ENCODE peak calls at places on chromosomes 4 and X, in eight cellular contexts. One of them, this sample, is unnamed.

GRCh38 chrX:130079824-130080406 is 30.4 kb downstream of the ELF4 start:
- DNase-seq in endothelial cell of umbilical vein: peak; percentile 71
- DNase-seq in lung: peak; percentile 54
- DNase-seq in transverse colon: peak; percentile 67
- DNase-seq in heart right ventricle: peak; percentile 58
- DNase-seq in Peyer's patch: peak; percentile 60
- DNase-seq in SK-N-SH: peak; percentile 75
- DNase-seq in neural progenitor cell: peak; percentile 76
- DNase-seq in this sample: peak; percentile 84

GRCh38 chr4:8468746-8469535 is 28.4 kb downstream of the TRMT44 start:
- DNase-seq in endothelial cell of umbilical vein: peak; percentile 45
- DNase-seq in lung: peak; percentile 73
- DNase-seq in transverse colon: peak; percentile 55
- DNase-seq in heart right ventricle: peak; percentile 44
- DNase-seq in Peyer's patch: peak; percentile 29
- DNase-seq in SK-N-SH: peak; percentile 89
- DNase-seq in neural progenitor cell: peak; percentile 84
- DNase-seq in this sample: peak; percentile 73

GRCh38 chr4:2259541-2260267 is 2.2 kb downstream of the MXD4 start:
- DNase-seq in endothelial cell of umbilical vein: no peak
- DNase-seq in lung: no peak
- DNase-seq in transverse colon: peak; percentile 7
- DNase-seq in heart right ventricle: peak; percentile 4
- DNase-seq in Peyer's patch: no peak
- DNase-seq in SK-N-SH: no peak
- DNase-seq in neural progenitor cell: no peak
- DNase-seq in this sample: no peak

GRCh38 chr4:142961866-142962265 is 115.8 kb upstream of the INPP4B start:
- DNase-seq in endothelial cell of umbilical vein: no peak
- DNase-seq in lung: no peak
- DNase-seq in transverse colon: no peak
- DNase-seq in heart right ventricle: no peak
- DNase-seq in Peyer's patch: no peak
- DNase-seq in SK-N-SH: no peak
- DNase-seq in neural progenitor cell: no peak
- DNase-seq in this sample: peak; percentile 13

GRCh38 chr4:94341468-94341867 is 1.2 kb downstream of the HPGDS start:
- DNase-seq in endothelial cell of umbilical vein: no peak
- DNase-seq in lung: no peak
- DNase-seq in transverse colon: no peak
- DNase-seq in heart right ventricle: no peak
- DNase-seq in Peyer's patch: no peak
- DNase-seq in SK-N-SH: no peak
- DNase-seq in neural progenitor cell: no peak
- DNase-seq in this sample: no peak

GRCh38 chr4:126046081-126046614 is 731.4 kb downstream of the FAT4 start:
- DNase-seq in endothelial cell of umbilical vein: no peak
- DNase-seq in lung: no peak
- DNase-seq in transverse colon: no peak
- DNase-seq in heart right ventricle: no peak
- DNase-seq in Peyer's patch: no peak
- DNase-seq in SK-N-SH: no peak
- DNase-seq in neural progenitor cell: no peak
- DNase-seq in this sample: no peak

GRCh38 chr4:24768604-24769003 is 26.8 kb upstream of the SOD3 start:
- DNase-seq in endothelial cell of umbilical vein: no peak
- DNase-seq in lung: no peak
- DNase-seq in transverse colon: no peak
- DNase-seq in heart right ventricle: no peak
- DNase-seq in Peyer's patch: no peak
- DNase-seq in SK-N-SH: no peak
- DNase-seq in neural progenitor cell: no peak
- DNase-seq in this sample: no peak

GRCh38 chrX:109352121-109352556 is 129.7 kb downstream of the GUCY2F start:
- DNase-seq in endothelial cell of umbilical vein: no peak
- DNase-seq in lung: peak; percentile 31
- DNase-seq in transverse colon: no peak
- DNase-seq in heart right ventricle: peak; percentile 10
- DNase-seq in Peyer's patch: no peak
- DNase-seq in SK-N-SH: no peak
- DNase-seq in neural progenitor cell: no peak
- DNase-seq in this sample: no peak

GRCh38 chr4:1317177-1318045 is 27.7 kb downstream of the MAEA start:
- DNase-seq in endothelial cell of umbilical vein: no peak
- DNase-seq in lung: no peak
- DNase-seq in transverse colon: no peak
- DNase-seq in heart right ventricle: no peak
- DNase-seq in Peyer's patch: no peak
- DNase-seq in SK-N-SH: no peak
- DNase-seq in neural progenitor cell: no peak
- DNase-seq in this sample: no peak

GRCh38 chr4:78428996-78429395 is 122.6 kb upstream of the ANXA3 start:
- DNase-seq in endothelial cell of umbilical vein: no peak
- DNase-seq in lung: no peak
- DNase-seq in transverse colon: no peak
- DNase-seq in heart right ventricle: no peak
- DNase-seq in Peyer's patch: no peak
- DNase-seq in SK-N-SH: no peak
- DNase-seq in neural progenitor cell: no peak
- DNase-seq in this sample: no peak

GRCh38 chr4:25301471-25301870 is 11.1 kb upstream of the ZCCHC4 start:
- DNase-seq in endothelial cell of umbilical vein: no peak
- DNase-seq in lung: no peak
- DNase-seq in transverse colon: no peak
- DNase-seq in heart right ventricle: no peak
- DNase-seq in Peyer's patch: no peak
- DNase-seq in SK-N-SH: no peak
- DNase-seq in neural progenitor cell: no peak
- DNase-seq in this sample: no peak

GRCh38 chr4:153114771-153115321 is 89.4 kb upstream of the TRIM2 start:
- DNase-seq in endothelial cell of umbilical vein: no peak
- DNase-seq in lung: no peak
- DNase-seq in transverse colon: no peak
- DNase-seq in heart right ventricle: no peak
- DNase-seq in Peyer's patch: no peak
- DNase-seq in SK-N-SH: no peak
- DNase-seq in neural progenitor cell: no peak
- DNase-seq in this sample: no peak

GRCh38 chrX:153633048-153633447 is 14.0 kb upstream of the DUSP9 start:
- DNase-seq in endothelial cell of umbilical vein: no peak
- DNase-seq in lung: no peak
- DNase-seq in transverse colon: no peak
- DNase-seq in heart right ventricle: no peak
- DNase-seq in Peyer's patch: no peak
- DNase-seq in SK-N-SH: peak; percentile 15
- DNase-seq in neural progenitor cell: no peak
- DNase-seq in this sample: no peak

DNA sequence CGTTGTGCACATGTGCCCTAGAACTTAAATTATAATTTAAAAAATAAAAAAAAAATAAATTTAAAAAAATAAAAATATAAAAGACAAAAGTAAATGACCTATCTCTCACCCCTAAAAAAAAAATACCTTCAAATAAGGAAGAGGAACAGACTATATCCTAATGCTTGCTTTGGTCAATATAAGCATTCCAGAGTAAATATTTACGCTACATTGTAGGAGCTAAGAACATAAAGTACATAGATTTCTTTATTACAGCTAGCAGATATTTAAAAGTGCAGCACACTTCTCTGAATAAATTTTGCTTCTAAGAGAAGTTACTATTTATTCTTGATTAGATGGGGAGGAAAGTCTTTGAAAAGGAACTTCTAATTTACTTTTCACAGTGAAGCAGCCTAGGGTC is 24.5 kb upstream of the UGT2B11 start:
- DNase-seq in endothelial cell of umbilical vein: no peak
- DNase-seq in lung: no peak
- DNase-seq in transverse colon: no peak
- DNase-seq in heart right ventricle: no peak
- DNase-seq in Peyer's patch: no peak
- DNase-seq in SK-N-SH: no peak
- DNase-seq in neural progenitor cell: no peak
- DNase-seq in this sample: no peak
- H3K27ac ChIP-seq in endothelial cell of umbilical vein: no peak overlapping the region
- H3K27ac ChIP-seq in lung: no peak overlapping the region
- H3K27ac ChIP-seq in transverse colon: peak overlapping the region; percentile 64
- H3K27ac ChIP-seq in heart right ventricle: no peak overlapping the region
- H3K27ac ChIP-seq in Peyer's patch: no peak overlapping the region
- H3K27ac ChIP-seq in SK-N-SH: no peak overlapping the region
- H3K27ac ChIP-seq in neural progenitor cell: peak overlapping the region; percentile 68
- H3K27ac ChIP-seq in this sample: no peak overlapping the region

DNA sequence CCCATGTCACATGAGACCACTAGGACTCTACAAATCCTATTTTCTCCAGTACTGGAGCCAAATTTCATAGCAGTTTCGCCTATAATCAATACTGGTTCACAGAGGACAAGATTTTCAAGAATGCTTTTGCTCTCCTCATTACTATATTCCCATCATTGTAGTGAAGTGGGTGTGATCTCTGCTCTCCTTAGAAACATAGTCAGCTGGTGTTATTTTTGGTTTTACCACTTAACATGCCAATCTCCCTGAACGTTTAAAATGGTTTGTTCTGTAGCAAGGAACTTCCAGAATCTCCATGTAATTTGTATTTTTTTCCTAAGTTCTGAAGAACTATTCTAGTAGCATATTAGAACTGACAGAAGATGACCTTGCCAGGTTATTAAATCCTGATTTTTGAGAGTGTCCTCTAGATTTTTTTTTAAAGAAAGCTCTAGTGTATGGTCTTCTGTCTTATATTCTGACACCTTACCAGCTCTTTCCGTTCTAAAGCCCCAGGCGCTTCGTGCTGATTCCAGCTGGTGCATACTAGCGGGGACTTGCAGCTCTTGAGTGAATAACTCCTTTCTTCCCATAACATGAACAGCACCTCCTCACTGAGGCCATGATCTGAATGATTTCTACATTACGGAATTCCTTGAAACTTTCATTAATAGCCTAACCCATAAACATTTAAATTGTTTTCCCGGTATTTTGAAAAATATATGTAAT is 1372.9 kb downstream of the TECRL start:
- DNase-seq in endothelial cell of umbilical vein: no peak
- DNase-seq in lung: no peak
- DNase-seq in transverse colon: no peak
- DNase-seq in heart right ventricle: no peak
- DNase-seq in Peyer's patch: no peak
- DNase-seq in SK-N-SH: no peak
- DNase-seq in neural progenitor cell: no peak
- DNase-seq in this sample: no peak
- TF ChIP-seq CTCF in endothelial cell of umbilical vein: no peak
- TF ChIP-seq CTCF in lung: no peak
- TF ChIP-seq CTCF in transverse colon: no peak
- TF ChIP-seq CTCF in heart right ventricle: no peak
- TF ChIP-seq CTCF in Peyer's patch: no peak
- TF ChIP-seq CTCF in SK-N-SH: no peak
- TF ChIP-seq CTCF in neural progenitor cell: no peak
- TF ChIP-seq CTCF in this sample: no peak

GRCh38 chrX:125137521-125137920 is 182.2 kb upstream of the TEX13C start:
- DNase-seq in endothelial cell of umbilical vein: no peak
- DNase-seq in lung: no peak
- DNase-seq in transverse colon: no peak
- DNase-seq in heart right ventricle: no peak
- DNase-seq in Peyer's patch: no peak
- DNase-seq in SK-N-SH: no peak
- DNase-seq in neural progenitor cell: no peak
- DNase-seq in this sample: no peak
- H3K4me1 ChIP-seq in endothelial cell of umbilical vein: no peaks in the 10 kb centered on the region
- H3K4me1 ChIP-seq in lung: no peaks in the 10 kb centered on the region
- H3K4me1 ChIP-seq in transverse colon: no peaks in the 10 kb centered on the region
- H3K4me1 ChIP-seq in heart right ventricle: no peaks in the 10 kb centered on the region
- H3K4me1 ChIP-seq in Peyer's patch: no peaks in the 10 kb centered on the region
- H3K4me1 ChIP-seq in SK-N-SH: no peaks in the 10 kb centered on the region
- H3K4me1 ChIP-seq in neural progenitor cell: no peaks in the 10 kb centered on the region
- H3K4me1 ChIP-seq in this sample: no peaks in the 10 kb centered on the region

GRCh38 chr4:183806341-183806740 is 98.8 kb upstream of the STOX2 start:
- DNase-seq in endothelial cell of umbilical vein: no peak
- DNase-seq in lung: no peak
- DNase-seq in transverse colon: no peak
- DNase-seq in heart right ventricle: no peak
- DNase-seq in Peyer's patch: no peak
- DNase-seq in SK-N-SH: no peak
- DNase-seq in neural progenitor cell: no peak
- DNase-seq in this sample: no peak
- H3K27ac ChIP-seq in endothelial cell of umbilical vein: no peak overlapping the region
- H3K27ac ChIP-seq in lung: no peak overlapping the region
- H3K27ac ChIP-seq in transverse colon: no peak overlapping the region
- H3K27ac ChIP-seq in heart right ventricle: peak overlapping the region; percentile 24
- H3K27ac ChIP-seq in Peyer's patch: no peak overlapping the region
- H3K27ac ChIP-seq in SK-N-SH: no peak overlapping the region
- H3K27ac ChIP-seq in neural progenitor cell: no peak overlapping the region
- H3K27ac ChIP-seq in this sample: no peak overlapping the region

DNA sequence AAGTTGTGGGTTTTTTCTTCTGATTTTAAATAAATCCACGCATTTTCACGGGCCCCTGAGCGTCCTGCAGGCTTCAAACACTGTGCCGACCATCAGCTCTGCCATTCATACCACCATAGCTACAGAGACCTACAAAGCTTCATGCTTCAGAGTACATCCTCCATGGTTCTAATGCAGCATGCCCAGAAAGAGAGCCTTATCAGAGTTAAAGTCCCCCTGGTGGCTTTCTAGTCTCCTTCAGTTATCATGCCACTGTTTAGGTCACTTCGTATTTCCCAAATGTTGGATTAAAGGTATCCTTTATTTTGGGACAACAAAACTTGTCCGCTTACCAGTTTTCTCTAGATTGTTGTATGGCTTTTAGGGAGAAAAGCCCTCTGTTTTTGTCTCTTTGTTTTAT is 66.7 kb upstream of the VCX2 start:
- DNase-seq in endothelial cell of umbilical vein: no peak
- DNase-seq in lung: no peak
- DNase-seq in transverse colon: no peak
- DNase-seq in heart right ventricle: no peak
- DNase-seq in Peyer's patch: no peak
- DNase-seq in SK-N-SH: no peak
- DNase-seq in neural progenitor cell: peak; percentile 11
- DNase-seq in this sample: no peak
- TF ChIP-seq CTCF in endothelial cell of umbilical vein: no peak
- TF ChIP-seq CTCF in lung: no peak
- TF ChIP-seq CTCF in transverse colon: no peak
- TF ChIP-seq CTCF in heart right ventricle: no peak
- TF ChIP-seq CTCF in Peyer's patch: no peak
- TF ChIP-seq CTCF in SK-N-SH: no peak
- TF ChIP-seq CTCF in neural progenitor cell: peak; percentile 23
- TF ChIP-seq CTCF in this sample: no peak

GRCh38 chrX:37491686-37492085 is 79.8 kb upstream of the LANCL3 start:
- DNase-seq in endothelial cell of umbilical vein: no peak
- DNase-seq in lung: no peak
- DNase-seq in transverse colon: no peak
- DNase-seq in heart right ventricle: no peak
- DNase-seq in Peyer's patch: no peak
- DNase-seq in SK-N-SH: no peak
- DNase-seq in neural progenitor cell: no peak
- DNase-seq in this sample: no peak

GRCh38 chrX:37487271-37487670 is 84.2 kb upstream of the LANCL3 start:
- DNase-seq in endothelial cell of umbilical vein: no peak
- DNase-seq in lung: no peak
- DNase-seq in transverse colon: no peak
- DNase-seq in heart right ventricle: no peak
- DNase-seq in Peyer's patch: no peak
- DNase-seq in SK-N-SH: no peak
- DNase-seq in neural progenitor cell: no peak
- DNase-seq in this sample: no peak

GRCh38 chrX:37485429-37485828 is 86.0 kb upstream of the LANCL3 start:
- DNase-seq in endothelial cell of umbilical vein: no peak
- DNase-seq in lung: no peak
- DNase-seq in transverse colon: no peak
- DNase-seq in heart right ventricle: no peak
- DNase-seq in Peyer's patch: no peak
- DNase-seq in SK-N-SH: no peak
- DNase-seq in neural progenitor cell: no peak
- DNase-seq in this sample: no peak

GRCh38 chrX:37488323-37488722 is 83.1 kb upstream of the LANCL3 start:
- DNase-seq in endothelial cell of umbilical vein: no peak
- DNase-seq in lung: no peak
- DNase-seq in transverse colon: no peak
- DNase-seq in heart right ventricle: no peak
- DNase-seq in Peyer's patch: no peak
- DNase-seq in SK-N-SH: no peak
- DNase-seq in neural progenitor cell: no peak
- DNase-seq in this sample: no peak
- H3K4me1 ChIP-seq in endothelial cell of umbilical vein: no peaks in the 10 kb centered on the region
- H3K4me1 ChIP-seq in lung: no peaks in the 10 kb centered on the region
- H3K4me1 ChIP-seq in transverse colon: no peaks in the 10 kb centered on the region
- H3K4me1 ChIP-seq in heart right ventricle: no peaks in the 10 kb centered on the region
- H3K4me1 ChIP-seq in Peyer's patch: no peaks in the 10 kb centered on the region
- H3K4me1 ChIP-seq in SK-N-SH: no peaks in the 10 kb centered on the region
- H3K4me1 ChIP-seq in neural progenitor cell: no peaks in the 10 kb centered on the region
- H3K4me1 ChIP-seq in this sample: no peaks in the 10 kb centered on the region